ENCODE peak calls at places on chromosomes 3 and 15, in nine cellular contexts. One of them, this sample, is unnamed.

GRCh38 chr3:135753506-135753905 is 212.0 kb upstream of the PPP2R3A start:
- DNase-seq in uterus: no peak
- DNase-seq in NCI-H1930: no peak
- DNase-seq in upper lobe of right lung: no peak
- DNase-seq in T-helper 2 cell: no peak
- DNase-seq in HuH-7.5: no peak
- DNase-seq in stimulated activated CD4-positive, alpha-beta T cell treated with anti-CD3 and anti-CD28 coated beads, Interleukin-2, amount 100 ng/mL, for 48 hours: no peak
- DNase-seq in hypothalamus: no peak
- DNase-seq in endothelial cell: no peak
- DNase-seq in this sample: no peak

GRCh38 chr3:139134678-139135372 is 90.1 kb upstream of the PRR23C start:
- DNase-seq in uterus: no peak
- DNase-seq in NCI-H1930: no peak
- DNase-seq in upper lobe of right lung: no peak
- DNase-seq in T-helper 2 cell: no peak
- DNase-seq in HuH-7.5: no peak
- DNase-seq in stimulated activated CD4-positive, alpha-beta T cell treated with anti-CD3 and anti-CD28 coated beads, Interleukin-2, amount 100 ng/mL, for 48 hours: no peak
- DNase-seq in hypothalamus: no peak
- DNase-seq in endothelial cell: no peak
- DNase-seq in this sample: no peak

GRCh38 chr3:139533781-139534443 is 5.6 kb downstream of the RBP1 start:
- DNase-seq in uterus: peak
- DNase-seq in NCI-H1930: no peak
- DNase-seq in upper lobe of right lung: no peak
- DNase-seq in T-helper 2 cell: no peak
- DNase-seq in HuH-7.5: no peak
- DNase-seq in stimulated activated CD4-positive, alpha-beta T cell treated with anti-CD3 and anti-CD28 coated beads, Interleukin-2, amount 100 ng/mL, for 48 hours: no peak
- DNase-seq in hypothalamus: peak
- DNase-seq in endothelial cell: no peak
- DNase-seq in this sample: no peak

GRCh38 chr3:34783881-34784280 is 855.4 kb upstream of the ARPP21 start:
- DNase-seq in uterus: no peak
- DNase-seq in NCI-H1930: no peak
- DNase-seq in upper lobe of right lung: no peak
- DNase-seq in T-helper 2 cell: no peak
- DNase-seq in HuH-7.5: no peak
- DNase-seq in stimulated activated CD4-positive, alpha-beta T cell treated with anti-CD3 and anti-CD28 coated beads, Interleukin-2, amount 100 ng/mL, for 48 hours: no peak
- DNase-seq in hypothalamus: no peak
- DNase-seq in endothelial cell: no peak
- DNase-seq in this sample: no peak

GRCh38 chr15:62545392-62546227 is 380.5 kb upstream of the C2CD4B start:
- DNase-seq in uterus: peak
- DNase-seq in NCI-H1930: no peak
- DNase-seq in upper lobe of right lung: no peak
- DNase-seq in T-helper 2 cell: no peak
- DNase-seq in HuH-7.5: no peak
- DNase-seq in stimulated activated CD4-positive, alpha-beta T cell treated with anti-CD3 and anti-CD28 coated beads, Interleukin-2, amount 100 ng/mL, for 48 hours: no peak
- DNase-seq in hypothalamus: peak
- DNase-seq in endothelial cell: no peak
- DNase-seq in this sample: no peak

GRCh38 chr15:58472221-58472620 is 40.4 kb downstream of the LIPC start:
- DNase-seq in uterus: no peak
- DNase-seq in NCI-H1930: no peak
- DNase-seq in upper lobe of right lung: no peak
- DNase-seq in T-helper 2 cell: no peak
- DNase-seq in HuH-7.5: no peak
- DNase-seq in stimulated activated CD4-positive, alpha-beta T cell treated with anti-CD3 and anti-CD28 coated beads, Interleukin-2, amount 100 ng/mL, for 48 hours: no peak
- DNase-seq in hypothalamus: no peak
- DNase-seq in endothelial cell: no peak
- DNase-seq in this sample: no peak

GRCh38 chr3:94036909-94037507 is 8.6 kb upstream of the STX19 start:
- DNase-seq in uterus: no peak
- DNase-seq in NCI-H1930: no peak
- DNase-seq in upper lobe of right lung: no peak
- DNase-seq in T-helper 2 cell: peak
- DNase-seq in HuH-7.5: peak
- DNase-seq in stimulated activated CD4-positive, alpha-beta T cell treated with anti-CD3 and anti-CD28 coated beads, Interleukin-2, amount 100 ng/mL, for 48 hours: no peak
- DNase-seq in hypothalamus: no peak
- DNase-seq in endothelial cell: no peak
- DNase-seq in this sample: no peak

GRCh38 chr3:58837863-58838255 is 171.3 kb upstream of the FAM3D start:
- DNase-seq in uterus: no peak
- DNase-seq in NCI-H1930: no peak
- DNase-seq in upper lobe of right lung: no peak
- DNase-seq in T-helper 2 cell: no peak
- DNase-seq in HuH-7.5: no peak
- DNase-seq in stimulated activated CD4-positive, alpha-beta T cell treated with anti-CD3 and anti-CD28 coated beads, Interleukin-2, amount 100 ng/mL, for 48 hours: no peak
- DNase-seq in hypothalamus: no peak
- DNase-seq in endothelial cell: no peak
- DNase-seq in this sample: no peak

GRCh38 chr15:41832875-41833274 is 5.0 kb downstream of the JMJD7 start:
- DNase-seq in uterus: no peak
- DNase-seq in NCI-H1930: no peak
- DNase-seq in upper lobe of right lung: peak
- DNase-seq in T-helper 2 cell: peak
- DNase-seq in HuH-7.5: no peak
- DNase-seq in stimulated activated CD4-positive, alpha-beta T cell treated with anti-CD3 and anti-CD28 coated beads, Interleukin-2, amount 100 ng/mL, for 48 hours: no peak
- DNase-seq in hypothalamus: no peak
- DNase-seq in endothelial cell: no peak
- DNase-seq in this sample: no peak

GRCh38 chr3:95277614-95278013 is 1214.8 kb downstream of the NSUN3 start:
- DNase-seq in uterus: no peak
- DNase-seq in NCI-H1930: peak
- DNase-seq in upper lobe of right lung: no peak
- DNase-seq in T-helper 2 cell: no peak
- DNase-seq in HuH-7.5: no peak
- DNase-seq in stimulated activated CD4-positive, alpha-beta T cell treated with anti-CD3 and anti-CD28 coated beads, Interleukin-2, amount 100 ng/mL, for 48 hours: no peak
- DNase-seq in hypothalamus: no peak
- DNase-seq in endothelial cell: no peak
- DNase-seq in this sample: no peak

GRCh38 chr15:93072440-93073394 is 16.3 kb downstream of the RGMA start:
- DNase-seq in uterus: peak
- DNase-seq in NCI-H1930: peak
- DNase-seq in upper lobe of right lung: peak
- DNase-seq in T-helper 2 cell: no peak
- DNase-seq in HuH-7.5: peak
- DNase-seq in stimulated activated CD4-positive, alpha-beta T cell treated with anti-CD3 and anti-CD28 coated beads, Interleukin-2, amount 100 ng/mL, for 48 hours: no peak
- DNase-seq in hypothalamus: peak
- DNase-seq in endothelial cell: peak
- DNase-seq in this sample: no peak

GRCh38 chr15:93428807-93429351 is 339.9 kb upstream of the RGMA start:
- DNase-seq in uterus: no peak
- DNase-seq in NCI-H1930: no peak
- DNase-seq in upper lobe of right lung: no peak
- DNase-seq in T-helper 2 cell: no peak
- DNase-seq in HuH-7.5: no peak
- DNase-seq in stimulated activated CD4-positive, alpha-beta T cell treated with anti-CD3 and anti-CD28 coated beads, Interleukin-2, amount 100 ng/mL, for 48 hours: no peak
- DNase-seq in hypothalamus: no peak
- DNase-seq in endothelial cell: no peak
- DNase-seq in this sample: no peak

GRCh38 chr3:106332884-106333283 is 464.1 kb upstream of the CBLB start:
- DNase-seq in uterus: no peak
- DNase-seq in NCI-H1930: no peak
- DNase-seq in upper lobe of right lung: no peak
- DNase-seq in T-helper 2 cell: peak
- DNase-seq in HuH-7.5: no peak
- DNase-seq in stimulated activated CD4-positive, alpha-beta T cell treated with anti-CD3 and anti-CD28 coated beads, Interleukin-2, amount 100 ng/mL, for 48 hours: peak
- DNase-seq in hypothalamus: no peak
- DNase-seq in endothelial cell: no peak
- DNase-seq in this sample: no peak

GRCh38 chr3:70543493-70543892 is 231.1 kb upstream of the MDFIC2 start:
- DNase-seq in uterus: no peak
- DNase-seq in NCI-H1930: no peak
- DNase-seq in upper lobe of right lung: no peak
- DNase-seq in T-helper 2 cell: no peak
- DNase-seq in HuH-7.5: no peak
- DNase-seq in stimulated activated CD4-positive, alpha-beta T cell treated with anti-CD3 and anti-CD28 coated beads, Interleukin-2, amount 100 ng/mL, for 48 hours: no peak
- DNase-seq in hypothalamus: no peak
- DNase-seq in endothelial cell: no peak
- DNase-seq in this sample: no peak

This sample was measured in spleen.